ENCODE peak calls at places on chromosomes 2 and 18, in four cellular contexts. M, I, C and P are unnamed samples.

GRCh38 chr18:46340716-46341115 is 236.5 kb downstream of the HAUS1 start:
- DNase-seq in I (no peak), C (no peak), M (no peak), P (no peak)

GRCh38 chr2:146228659-146229058 is 1616.2 kb upstream of the ACVR2A start:
- DNase-seq in C (no peak), I (no peak), M (no peak), P (no peak)

GRCh38 chr18:36602620-36603019 is 226.2 kb downstream of the TPGS2 start:
- DNase-seq in C (no peak), M (no peak), I (no peak), P (no peak)

GRCh38 chr2:137888845-137889244 is 75.4 kb upstream of the HNMT start:
- DNase-seq in C (peak), I (no peak), M (no peak), P (peak)

GRCh38 chr18:22106536-22107292 is 62.7 kb upstream of the GATA6 start:
- DNase-seq in I (no peak), M (no peak), C (no peak), P (peak)

GRCh38 chr2:104658840-104659591 is 194.9 kb upstream of the POU3F3 start:
- DNase-seq in I (no peak), M (no peak), C (no peak), P (no peak)

GRCh38 chr18:41073372-41073954 is 881.6 kb upstream of the PIK3C3 start:
- DNase-seq in C (peak), I (no peak), M (no peak), P (peak)

GRCh38 chr18:59265246-59266018 is 7.8 kb downstream of the RAX start:
- DNase-seq in I (no peak), M (peak), C (no peak), P (peak)

GRCh38 chr2:236665572-236666118 is 96.0 kb downstream of the ACKR3 start:
- DNase-seq in I (no peak), C (no peak), M (no peak), P (peak)

GRCh38 chr2:152600051-152600657 is 117.1 kb downstream of the PRPF40A start:
- DNase-seq in M (no peak), I (no peak), C (no peak), P (no peak)

GRCh38 chr2:128779301-128780095 is 460.8 kb upstream of the HS6ST1 start:
- DNase-seq in M (no peak), I (peak), C (no peak), P (no peak)